ENCODE peak calls at places on chromosomes 6 and 20, in eight cellular contexts. W, V, X, F, Y, U, P and H are unnamed samples.

GRCh38 chr20:24102290-24102689 is 113.7 kb upstream of the GGTLC1 start:
- DNase-seq in Y (no peak), V (no peak), P (peak; percentile 19), U (no peak), W (no peak), X (no peak), F (no peak), H (peak; percentile 56)

GRCh38 chr6:41182069-41183034 is 18.6 kb downstream of the TREML2 start:
- DNase-seq in V (peak; percentile 45), X (peak; percentile 12), Y (no peak), W (peak; percentile 60), F (no peak), P (peak; percentile 59), U (peak; percentile 35), H (peak; percentile 54)

GRCh38 chr6:152273638-152274037 is 363.5 kb downstream of the SYNE1 start:
- DNase-seq in X (no peak), Y (no peak), V (peak; percentile 76), W (peak; percentile 44), U (no peak), P (no peak), F (no peak), H (no peak)

GRCh38 chr6:24666097-24666615 is 543 bp downstream of the TDP2 start:
- DNase-seq in W (peak; percentile 25), P (peak; percentile 46), X (no peak), U (no peak), Y (no peak), F (no peak), V (peak; percentile 49), H (peak; percentile 48)

GRCh38 chr6:41673704-41674000 is 35.4 kb downstream of the MDFI start:
- DNase-seq in Y (no peak), V (no peak), X (no peak), U (no peak), W (no peak), P (no peak), F (no peak), H (no peak)

GRCh38 chr6:106163446-106163965 is 77.4 kb downstream of the PRDM1 start:
- DNase-seq in U (peak; percentile 27), X (peak; percentile 21), P (peak; percentile 93), Y (no peak), W (peak; percentile 76), F (no peak), V (peak; percentile 81), H (no peak)

GRCh38 chr6:111668410-111668809 is 62.7 kb upstream of the TRAF3IP2 start:
- DNase-seq in F (no peak), X (no peak), Y (no peak), V (no peak), U (no peak), W (no peak), P (no peak), H (peak; percentile 20)

GRCh38 chr6:130560231-130560630 is 194.4 kb downstream of the TMEM200A start:
- DNase-seq in X (no peak), Y (no peak), U (no peak), V (peak; percentile 50), P (no peak), F (no peak), W (peak; percentile 5), H (no peak)

GRCh38 chr20:58652606-58653303 is 1.7 kb downstream of the STX16 start:
- DNase-seq in P (no peak), X (no peak), Y (no peak), F (no peak), W (no peak), U (no peak), V (peak; percentile 33), H (no peak)

GRCh38 chr6:170088349-170088951 is 202.4 kb downstream of the DLL1 start:
- DNase-seq in P (no peak), F (peak; percentile 18), U (no peak), X (no peak), Y (no peak), W (no peak), V (no peak), H (no peak)

GRCh38 chr20:11919571-11919970 is 1.9 kb downstream of the BTBD3 start:
- DNase-seq in P (peak; percentile 19), X (no peak), W (no peak), F (no peak), Y (no peak), U (no peak), V (no peak), H (no peak)

GRCh38 chr20:54108817-54109216 is 38.4 kb upstream of the BCAS1 start:
- DNase-seq in W (no peak), U (no peak), V (no peak), Y (no peak), P (no peak), F (no peak), X (no peak), H (no peak)

GRCh38 chr20:54108394-54108643 is 37.9 kb upstream of the BCAS1 start:
- DNase-seq in V (no peak), X (no peak), F (no peak), Y (no peak), U (no peak), W (no peak), P (no peak), H (no peak)

GRCh38 chr20:54106162-54106561 is 35.8 kb upstream of the BCAS1 start:
- DNase-seq in U (no peak), V (no peak), W (no peak), P (no peak), F (no peak), X (no peak), Y (no peak), H (no peak)

GRCh38 chr20:54107181-54107580 is 36.8 kb upstream of the BCAS1 start:
- DNase-seq in X (no peak), W (no peak), U (no peak), Y (no peak), F (no peak), P (no peak), V (no peak), H (no peak)

DNA sequence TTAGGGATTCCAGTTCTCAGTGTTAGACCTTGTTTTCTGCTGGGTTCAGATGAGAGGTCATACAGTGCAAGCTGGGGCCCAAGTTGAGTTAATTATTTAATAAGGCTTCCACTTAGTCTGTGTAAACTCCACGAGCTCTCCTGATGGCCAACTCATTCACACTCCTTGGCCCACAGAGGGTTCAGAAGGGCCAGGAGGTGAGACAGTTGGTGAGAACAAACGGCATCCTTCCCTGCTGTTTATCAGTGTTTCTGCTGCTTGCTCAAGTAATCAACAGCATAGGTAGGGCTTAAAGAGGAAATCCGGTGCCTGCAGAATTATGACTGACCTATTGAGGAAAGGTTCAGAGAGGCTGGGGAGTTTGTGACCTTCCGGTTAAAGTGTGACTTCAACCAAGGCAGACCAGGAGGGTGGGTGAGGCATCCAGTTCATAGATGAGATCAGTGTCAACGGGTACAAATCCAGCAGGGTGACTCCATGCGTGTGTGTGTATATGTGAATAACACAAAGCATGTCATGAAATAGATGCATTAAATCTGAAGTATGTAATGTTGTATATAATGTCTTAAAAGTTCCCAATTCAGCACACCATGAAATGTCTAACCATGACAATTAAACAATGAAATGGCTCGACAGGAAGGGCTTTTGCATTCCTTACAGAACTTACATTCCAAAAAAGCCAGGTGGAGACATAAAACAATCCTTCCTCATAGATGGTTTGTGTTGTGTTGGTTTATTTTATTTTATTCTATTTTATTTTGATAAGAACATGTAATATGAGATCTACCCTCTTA is 37.4 kb upstream of the BCAS1 start:
- DNase-seq in X (no peak), W (no peak), F (no peak), V (no peak), P (no peak), Y (no peak), U (peak; percentile 30), H (no peak)
- TF ChIP-seq CTCF in X (no peak), W (no peak), F (no peak), V (no peak), P (no peak), Y (no peak), U (no peak), H (no peak)

DNA sequence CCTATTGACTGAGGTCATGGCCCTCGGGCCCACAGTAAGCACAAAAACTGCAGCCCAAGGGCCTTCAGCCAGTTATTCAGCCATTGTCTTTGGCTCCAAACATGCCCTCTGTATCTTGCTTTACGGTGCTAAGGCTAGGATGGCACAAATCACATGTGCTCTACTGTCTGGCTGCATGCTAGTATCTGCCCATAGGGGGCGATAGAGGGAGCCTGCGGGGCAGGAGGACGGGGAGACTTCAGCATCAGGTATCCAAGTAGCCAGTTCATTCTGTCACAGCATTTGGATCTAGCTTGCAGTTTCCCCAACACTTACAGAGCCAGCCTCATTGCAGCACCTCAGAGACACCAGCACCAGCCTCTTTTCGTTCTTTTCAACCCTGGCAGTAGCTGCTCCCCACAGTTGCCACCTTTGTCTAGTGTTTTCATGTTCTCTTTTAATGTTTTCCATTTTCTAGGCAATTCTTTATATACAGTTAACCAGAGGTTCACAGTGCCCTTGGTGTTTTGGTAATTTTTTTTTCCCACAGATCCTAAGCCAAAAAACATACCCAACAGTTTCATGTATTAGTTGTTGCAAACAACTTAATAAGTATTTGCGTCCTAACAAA is 705.9 kb downstream of the PTPRT start:
- DNase-seq in V (no peak), Y (no peak), U (peak; percentile 36), X (no peak), P (peak; percentile 15), W (no peak), F (no peak), H (no peak)
- TF ChIP-seq CTCF in V (no peak), Y (no peak), U (no peak), X (peak; percentile 31), P (peak; percentile 37), W (peak; percentile 8), F (no peak), H (no peak)

GRCh38 chr20:37611852-37612251 is 82.0 kb upstream of the CTNNBL1 start:
- DNase-seq in X (no peak), F (no peak), P (no peak), V (no peak), Y (no peak), W (no peak), U (no peak), H (no peak)
- TF ChIP-seq CTCF in X (no peak), F (no peak), P (no peak), V (no peak), Y (no peak), W (no peak), U (no peak), H (no peak)

GRCh38 chr20:34512955-34513419 is 3.2 kb upstream of the DYNLRB1 start:
- DNase-seq in F (no peak), X (no peak), P (no peak), V (no peak), W (no peak), U (no peak), Y (no peak), H (no peak)

GRCh38 chr20:34512266-34512954 is 3.8 kb upstream of the DYNLRB1 start:
- DNase-seq in V (peak; percentile 33), U (no peak), F (no peak), P (no peak), Y (no peak), X (no peak), W (no peak), H (no peak)

GRCh38 chr20:34511891-34512265 is 4.3 kb upstream of the DYNLRB1 start:
- DNase-seq in X (no peak), V (no peak), U (no peak), P (no peak), Y (no peak), W (no peak), F (no peak), H (no peak)

GRCh38 chr20:34507661-34508060 is 8.6 kb upstream of the DYNLRB1 start:
- DNase-seq in F (no peak), Y (no peak), V (no peak), X (no peak), W (no peak), U (no peak), P (no peak), H (no peak)

DNA sequence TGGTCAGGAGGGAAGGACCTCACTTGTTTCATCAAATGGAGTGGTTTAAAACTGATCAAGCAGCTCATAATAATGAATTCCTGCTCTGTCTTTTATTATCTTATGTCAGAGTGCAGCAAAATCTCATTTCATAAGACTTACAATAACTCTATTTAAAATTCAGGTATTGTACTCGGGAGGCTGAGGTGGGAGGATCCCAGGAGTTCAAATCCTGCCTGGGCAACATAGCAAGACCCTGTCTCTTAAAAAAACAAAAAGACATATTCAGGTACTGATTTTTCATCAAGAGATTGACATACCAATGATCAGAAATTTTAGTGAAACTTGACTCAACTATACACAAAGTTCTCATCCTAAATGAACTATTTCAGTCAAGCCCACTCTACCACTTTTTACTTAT is 5.6 kb upstream of the DYNLRB1 start:
- DNase-seq in U (no peak), W (no peak), Y (no peak), F (no peak), P (no peak), X (no peak), V (no peak), H (no peak)
- TF ChIP-seq CTCF in U (no peak), W (no peak), Y (no peak), F (no peak), P (no peak), X (no peak), V (no peak), H (no peak)